ENCODE peak calls at places on chromosomes 13 and 19, in eight cellular contexts. L, U, D, F, J, G, P and I are unnamed samples.

GRCh38 chr19:50482886-50483285 is 6.2 kb upstream of the GARIN5A start:
- DNase-seq in L (no peak), U (no peak), D (no peak), F (no peak), J (no peak), G (no peak), P (no peak), I (no peak)

GRCh38 chr13:109412232-109412935 is 374.0 kb downstream of the IRS2 start:
- DNase-seq in L (no peak), U (peak), D (peak), F (peak), J (peak), G (peak), P (peak), I (no peak)

GRCh38 chr19:32692727-32693061 is 1.1 kb downstream of the NUDT19 start:
- DNase-seq in L (no peak), U (no peak), D (no peak), F (no peak), J (peak), G (no peak), P (no peak), I (no peak)

GRCh38 chr13:51453308-51453958 is 597 bp upstream of the INTS6 start:
- DNase-seq in L (peak), U (peak), D (peak), F (peak), J (peak), G (peak), P (peak), I (peak)

GRCh38 chr19:15498910-15499309 is 9.4 kb upstream of the CYP4F22 start:
- DNase-seq in L (no peak), U (peak), D (no peak), F (no peak), J (no peak), G (no peak), P (no peak), I (no peak)

GRCh38 chr13:44231786-44232516 is 141.7 kb upstream of the SERP2 start:
- DNase-seq in L (no peak), U (no peak), D (peak), F (no peak), J (no peak), G (no peak), P (peak), I (no peak)

GRCh38 chr19:42360787-42361544 is 29.1 kb downstream of the CNFN start:
- DNase-seq in L (no peak), U (no peak), D (no peak), F (no peak), J (no peak), G (peak), P (no peak), I (peak)

GRCh38 chr13:78934336-78934735 is 275.4 kb upstream of the OBI1 start:
- DNase-seq in L (no peak), U (no peak), D (no peak), F (no peak), J (no peak), G (no peak), P (no peak), I (no peak)

GRCh38 chr13:26557051-26557392 is 461 bp upstream of the WASF3 start:
- DNase-seq in L (no peak), U (no peak), D (no peak), F (no peak), J (no peak), G (no peak), P (no peak), I (no peak)

GRCh38 chr13:98324105-98324504 is 147.0 kb upstream of the RNF113B start:
- DNase-seq in L (no peak), U (no peak), D (no peak), F (no peak), J (no peak), G (no peak), P (no peak), I (no peak)

GRCh38 chr19:37893845-37894575 is 12.4 kb downstream of the WDR87 start:
- DNase-seq in L (no peak), U (no peak), D (no peak), F (no peak), J (no peak), G (no peak), P (no peak), I (no peak)

GRCh38 chr19:33075519-33075918 is 5.5 kb upstream of the GPATCH1 start:
- DNase-seq in L (no peak), U (no peak), D (no peak), F (no peak), J (no peak), G (no peak), P (no peak), I (no peak)

GRCh38 chr19:56132316-56132822 is 8.7 kb upstream of the ZNF444 start:
- DNase-seq in L (no peak), U (no peak), D (no peak), F (no peak), J (no peak), G (no peak), P (no peak), I (no peak)

GRCh38 chr19:46904114-46905060 is 43.6 kb downstream of the ARHGAP35 start:
- DNase-seq in L (no peak), U (no peak), D (peak), F (no peak), J (no peak), G (peak), P (no peak), I (no peak)

GRCh38 chr13:98301721-98302120 is 124.7 kb upstream of the RNF113B start:
- DNase-seq in L (no peak), U (no peak), D (no peak), F (no peak), J (no peak), G (no peak), P (no peak), I (no peak)

GRCh38 chr19:17473041-17473440 is 2.7 kb downstream of the SLC27A1 start:
- DNase-seq in L (no peak), U (no peak), D (peak), F (no peak), J (peak), G (no peak), P (no peak), I (no peak)

GRCh38 chr13:59422646-59423045 is 741.1 kb downstream of the DIAPH3 start:
- DNase-seq in L (no peak), U (no peak), D (no peak), F (no peak), J (no peak), G (no peak), P (no peak), I (no peak)

GRCh38 chr19:33290956-33291622 is 11.2 kb downstream of the CEBPA start:
- DNase-seq in L (no peak), U (no peak), D (no peak), F (no peak), J (no peak), G (no peak), P (peak), I (no peak)

GRCh38 chr19:49064768-49065611 is at the start of gene NTF4:
- DNase-seq in L (no peak), U (peak), D (peak), F (no peak), J (no peak), G (peak), P (peak), I (peak)

GRCh38 chr19:8089664-8090601 is 37.4 kb downstream of the CCL25 start:
- DNase-seq in L (no peak), U (no peak), D (no peak), F (no peak), J (no peak), G (no peak), P (no peak), I (peak)

GRCh38 chr13:84645196-84646071 is 763.2 kb upstream of the SLITRK1 start:
- DNase-seq in L (no peak), U (no peak), D (no peak), F (no peak), J (no peak), G (no peak), P (no peak), I (no peak)

GRCh38 chr19:11390933-11391680 is 7.0 kb upstream of the EPOR start:
- DNase-seq in L (no peak), U (no peak), D (no peak), F (no peak), J (no peak), G (no peak), P (no peak), I (no peak)

GRCh38 chr19:56398809-56399208 is 5.3 kb upstream of the ZNF583 start:
- DNase-seq in L (no peak), U (no peak), D (no peak), F (no peak), J (no peak), G (no peak), P (no peak), I (no peak)